ENCODE peak calls at places on chromosomes 11 and 22, in six cellular contexts. O is K562, L is SK-N-SH, Q is GM12878, R is H1, B is HepG2. F is an unnamed sample.
A peak's percentile ranks its signal among the peaks of the same experiment; 100 is the strongest.

GRCh38 chr11:1782831-1783724 is 19.4 kb upstream of the CTSD start:
- DNase-seq in O (no peak), L (peak; percentile 14), Q (no peak), R (no peak), B (no peak), F (no peak)

GRCh38 chr22:48740086-48740730 is 1087.5 kb downstream of the BRD1 start:
- DNase-seq in O (no peak), L (no peak), Q (no peak), R (no peak), B (no peak), F (no peak)

GRCh38 chr22:40036591-40037225 is 42.0 kb downstream of the FAM83F start:
- DNase-seq in O (peak; percentile 63), L (peak; percentile 70), Q (no peak), R (peak; percentile 58), B (peak; percentile 64), F (peak; percentile 66)

GRCh38 chr22:17130199-17130598 is 9.0 kb upstream of the TMEM121B start:
- DNase-seq in O (no peak), L (no peak), Q (no peak), R (no peak), B (no peak), F (no peak)

GRCh38 chr11:61955416-61956135 is 5.4 kb downstream of the BEST1 start:
- DNase-seq in O (no peak), L (no peak), Q (no peak), R (peak; percentile 83), B (no peak), F (no peak)

GRCh38 chr11:83037877-83038276 is 33.8 kb downstream of the RAB30 start:
- DNase-seq in O (no peak), L (no peak), Q (no peak), R (no peak), B (no peak), F (no peak)

GRCh38 chr22:37967637-37968451 is 14.3 kb downstream of the POLR2F start:
- DNase-seq in O (no peak), L (no peak), Q (no peak), R (no peak), B (no peak), F (no peak)

GRCh38 chr11:116962108-116962507 is 124.7 kb upstream of the APOA1 start:
- DNase-seq in O (no peak), L (no peak), Q (no peak), R (no peak), B (no peak), F (no peak)

GRCh38 chr11:95780544-95780943 is 9.0 kb downstream of the FAM76B start:
- DNase-seq in O (no peak), L (no peak), Q (no peak), R (no peak), B (no peak), F (no peak)

GRCh38 chr22:20563464-20563906 is 56.1 kb downstream of the MED15 start:
- DNase-seq in O (no peak), L (no peak), Q (no peak), R (no peak), B (no peak), F (no peak)

GRCh38 chr11:11620251-11620965 is 1.4 kb downstream of the GALNT18 start:
- DNase-seq in O (no peak), L (peak; percentile 70), Q (no peak), R (no peak), B (no peak), F (peak; percentile 26)

GRCh38 chr11:65436412-65437032 is 13.9 kb downstream of the NEAT1 start:
- DNase-seq in O (no peak), L (no peak), Q (no peak), R (no peak), B (no peak), F (no peak)

GRCh38 chr22:31343235-31344191 is 2.6 kb downstream of the PATZ1 start:
- DNase-seq in O (no peak), L (peak; percentile 67), Q (no peak), R (peak; percentile 68), B (no peak), F (no peak)

GRCh38 chr22:39223091-39223710 is 21.6 kb downstream of the PDGFB start:
- DNase-seq in O (no peak), L (no peak), Q (no peak), R (no peak), B (no peak), F (no peak)

GRCh38 chr11:101446726-101447125 is 137.1 kb downstream of the TRPC6 start:
- DNase-seq in O (no peak), L (no peak), Q (no peak), R (no peak), B (no peak), F (no peak)

GRCh38 chr11:110710520-110711381 is 1.5 kb downstream of the ARHGAP20 start:
- DNase-seq in O (no peak), L (peak; percentile 47), Q (no peak), R (no peak), B (peak; percentile 9), F (peak; percentile 5)

GRCh38 chr11:121270286-121270685 is 22.3 kb upstream of the SC5D start:
- DNase-seq in O (no peak), L (no peak), Q (no peak), R (no peak), B (no peak), F (no peak)

DNA sequence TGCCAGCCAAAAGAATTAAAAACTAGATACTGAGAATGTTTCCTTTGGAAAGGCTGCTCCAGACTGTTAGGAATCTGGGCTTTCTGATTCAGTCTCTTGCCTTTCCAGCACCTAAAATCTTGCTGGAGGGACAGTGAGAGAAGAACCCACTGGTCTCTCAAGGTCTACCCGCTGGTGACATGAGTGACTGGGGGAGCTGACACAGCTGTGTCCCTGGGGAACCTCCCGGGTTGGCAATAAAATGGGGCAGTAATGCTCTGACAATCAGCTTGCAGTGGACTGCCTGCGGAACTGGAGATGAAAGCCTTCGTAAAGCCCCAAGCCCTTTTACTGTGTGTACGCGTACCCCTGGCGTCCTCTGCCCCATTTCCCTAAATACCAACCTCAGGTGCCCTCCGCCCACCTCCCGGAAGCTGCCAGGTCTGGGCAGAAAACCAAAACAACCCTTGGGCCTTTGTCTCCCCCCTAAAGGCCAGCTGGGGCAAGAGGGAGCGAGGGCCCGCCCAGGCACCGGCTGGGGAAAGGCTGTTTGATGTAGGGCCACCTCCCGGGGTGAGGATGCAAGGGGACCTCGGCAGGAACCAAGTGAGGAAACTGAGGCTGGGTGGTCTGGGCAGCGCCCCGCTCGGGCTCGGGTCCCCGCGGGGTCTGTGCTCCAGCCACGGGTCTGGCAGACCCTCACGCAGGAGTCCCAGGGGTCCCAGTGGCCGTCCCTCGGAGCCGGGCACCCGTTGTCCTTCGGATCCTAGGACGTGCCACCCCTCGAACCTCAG is 741 bp downstream of the CARS1 start:
- DNase-seq in O (no peak), L (peak; percentile 46), Q (no peak), R (no peak), B (no peak), F (no peak)
- TF ChIP-seq TAF1 in O (no peak), L (no peak), Q (no peak), R (no peak), B (no peak), F (no peak)

GRCh38 chr11:108568183-108568858 is 25.2 kb downstream of the EXPH5 start:
- DNase-seq in O (no peak), L (no peak), Q (no peak), R (no peak), B (no peak), F (no peak)

GRCh38 chr11:108565653-108566052 is 27.9 kb downstream of the EXPH5 start:
- DNase-seq in O (no peak), L (no peak), Q (no peak), R (no peak), B (no peak), F (no peak)

GRCh38 chr11:108569896-108570295 is 23.7 kb downstream of the EXPH5 start:
- DNase-seq in O (no peak), L (no peak), Q (no peak), R (no peak), B (no peak), F (no peak)

GRCh38 chr11:108574675-108575074 is 18.9 kb downstream of the EXPH5 start:
- DNase-seq in O (no peak), L (no peak), Q (no peak), R (no peak), B (no peak), F (no peak)

DNA sequence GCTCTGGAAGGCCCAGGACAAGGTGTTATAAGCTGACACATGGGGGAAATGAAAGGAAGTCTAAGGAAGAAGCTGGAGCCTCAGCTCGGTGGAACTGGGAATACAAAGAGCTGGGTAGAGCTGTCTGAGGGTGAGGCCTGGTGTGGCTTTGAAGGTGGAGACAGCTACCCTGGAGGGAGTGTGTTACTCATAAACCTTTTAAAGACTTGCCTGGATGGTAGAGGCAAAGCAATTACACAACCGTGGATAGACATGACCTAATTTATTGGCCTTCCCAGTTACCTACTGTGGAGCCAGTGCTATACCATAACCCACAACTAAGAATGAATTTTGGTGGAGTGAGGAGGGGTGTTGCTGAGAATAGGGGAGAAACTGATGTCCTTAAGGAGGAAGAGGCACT is 22.6 kb downstream of the EXPH5 start:
- DNase-seq in O (no peak), L (no peak), Q (no peak), R (no peak), B (no peak), F (no peak)
- TF ChIP-seq POLR2AphosphoS5 in O (no peak), L (no peak), Q (no peak), R (no peak), B (no peak), F (no peak)

GRCh38 chr11:47216141-47216798 is 1.5 kb downstream of the DDB2 start:
- DNase-seq in O (peak; percentile 25), L (peak; percentile 72), Q (peak; percentile 30), R (no peak), B (peak; percentile 74), F (no peak)
- TF ChIP-seq TAF1 in O (no peak), L (peak; percentile 45), Q (no peak), R (no peak), B (no peak), F (peak; percentile 48)

GRCh38 chr11:19395050-19395449 is 154.3 kb upstream of the E2F8 start:
- DNase-seq in O (no peak), L (no peak), Q (no peak), R (no peak), B (no peak), F (no peak)

GRCh38 chr11:19400296-19400695 is 159.6 kb upstream of the E2F8 start:
- DNase-seq in O (no peak), L (no peak), Q (no peak), R (no peak), B (no peak), F (no peak)

GRCh38 chr11:19398273-19398672 is 157.5 kb upstream of the E2F8 start:
- DNase-seq in O (no peak), L (no peak), Q (no peak), R (no peak), B (no peak), F (no peak)

GRCh38 chr11:19394525-19395016 is 153.8 kb upstream of the E2F8 start:
- DNase-seq in O (no peak), L (no peak), Q (peak; percentile 60), R (no peak), B (no peak), F (no peak)

DNA sequence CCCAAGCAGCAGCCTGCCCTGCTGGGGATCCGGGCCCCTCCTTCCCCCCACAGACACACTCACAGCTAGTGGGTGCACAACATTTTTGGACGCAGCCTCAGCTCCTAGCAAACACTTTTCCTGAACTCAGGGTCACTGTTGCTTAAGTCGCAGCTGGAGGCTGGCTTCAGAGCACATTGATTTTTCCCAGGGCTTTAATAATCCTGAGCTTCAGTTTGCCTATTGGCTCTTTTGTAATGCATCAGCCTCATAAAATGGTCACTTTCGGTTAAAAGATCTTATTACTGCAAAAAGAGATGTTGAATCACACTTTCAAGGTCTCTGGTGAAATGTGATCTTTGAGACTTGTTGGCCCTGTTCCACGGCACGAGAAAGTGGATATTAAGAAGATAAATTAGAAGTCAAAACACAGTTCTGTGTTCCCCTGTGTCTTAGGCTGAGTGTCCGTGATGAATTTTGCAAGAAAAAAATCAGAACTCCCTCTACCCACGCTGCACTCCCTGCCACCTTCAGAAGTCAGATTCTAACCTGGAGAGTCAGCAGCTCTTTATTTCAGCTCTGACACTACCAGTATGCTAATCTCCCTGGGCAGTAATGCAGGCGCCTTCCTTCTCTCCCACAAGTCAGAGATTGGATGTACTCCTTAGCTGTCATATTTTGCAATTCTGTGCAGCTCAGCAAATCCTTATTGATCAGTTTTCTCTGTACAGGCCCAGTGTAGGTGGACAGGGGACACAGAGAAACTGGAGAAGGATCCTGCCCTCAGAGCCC is 158.2 kb upstream of the E2F8 start:
- DNase-seq in O (no peak), L (no peak), Q (no peak), R (no peak), B (no peak), F (no peak)
- TF ChIP-seq POLR2AphosphoS5 in O (no peak), L (no peak), Q (no peak), R (no peak), B (no peak), F (no peak)

F was measured in GM12892.